ENCODE peak calls at places on chromosomes 2 and 18, in six cellular contexts. G is CD4-positive, alpha-beta T cell; Q is upper lobe of right lung; C is IMR-90; Y is RWPE1; O is cardiac muscle cell. L is an unnamed sample.

GRCh38 chr2:211149731-211150130 is 593.3 kb downstream of the CPS1 start:
- DNase-seq in Q (no peak), C (no peak), Y (no peak), O (no peak), G (no peak), L (no peak)

GRCh38 chr2:42450136-42450535 is 43.6 kb downstream of the KCNG3 start:
- DNase-seq in O (no peak), G (no peak), C (no peak), Y (peak), Q (no peak), L (no peak)

GRCh38 chr18:58413667-58414628 is 214.9 kb downstream of the ALPK2 start:
- DNase-seq in C (no peak), O (no peak), Q (no peak), Y (no peak), G (no peak), L (no peak)

GRCh38 chr18:58221060-58221725 is 177.2 kb downstream of the NEDD4L start:
- DNase-seq in Y (peak), O (no peak), G (no peak), C (peak), Q (no peak), L (peak)

GRCh38 chr2:105081006-105081701 is 43.3 kb downstream of the MRPS9 start:
- DNase-seq in Q (no peak), O (no peak), G (no peak), C (peak), Y (no peak), L (no peak)

GRCh38 chr2:178761759-178762371 is 45.4 kb downstream of the TTN start:
- DNase-seq in Y (peak), C (peak), O (peak), Q (no peak), G (no peak), L (no peak)

GRCh38 chr2:3449106-3449505 is 69.6 kb downstream of the TRAPPC12 start:
- DNase-seq in C (no peak), O (no peak), G (no peak), Q (no peak), Y (no peak), L (no peak)

GRCh38 chr2:138601438-138602165 is 100.0 kb downstream of the SPOPL start:
- DNase-seq in O (no peak), Y (no peak), C (peak), G (no peak), Q (no peak), L (no peak)

GRCh38 chr2:37711308-37711731 is 39.9 kb upstream of the CDC42EP3 start:
- DNase-seq in C (peak), O (no peak), G (peak), Q (no peak), Y (peak), L (no peak)

GRCh38 chr2:232982926-232983668 is 30.0 kb downstream of the NGEF start:
- DNase-seq in Q (no peak), Y (no peak), C (no peak), G (no peak), O (no peak), L (no peak)

GRCh38 chr18:3525870-3526420 is 76.0 kb downstream of the TGIF1 start:
- DNase-seq in Q (no peak), G (peak), C (no peak), O (no peak), Y (no peak), L (no peak)

GRCh38 chr2:121505005-121505404 is 25.7 kb upstream of the RNU4ATAC start:
- DNase-seq in O (no peak), Q (no peak), G (no peak), C (peak), Y (peak), L (peak)

GRCh38 chr2:162232611-162233115 is 10.6 kb downstream of the FAP start:
- DNase-seq in O (no peak), G (no peak), Q (no peak), Y (no peak), C (no peak), L (no peak)

GRCh38 chr2:166661391-166661790 is 167.3 kb upstream of the SCN7A start:
- DNase-seq in Y (no peak), C (no peak), Q (no peak), G (no peak), O (peak), L (no peak)

GRCh38 chr18:13273800-13274199 is 55.2 kb downstream of the LDLRAD4 start:
- DNase-seq in Y (no peak), G (peak), Q (peak), C (no peak), O (no peak), L (no peak)

GRCh38 chr2:25323612-25324189 is 18.0 kb downstream of the DNMT3A start:
- DNase-seq in O (peak), C (no peak), Q (no peak), G (no peak), Y (no peak), L (no peak)

GRCh38 chr2:27583390-27583915 is 611 bp downstream of the ZNF512 start:
- DNase-seq in C (peak), O (no peak), Y (no peak), G (no peak), Q (no peak), L (no peak)

GRCh38 chr18:62105373-62105772 is 81.5 kb downstream of the PIGN start:
- DNase-seq in Q (no peak), O (no peak), G (no peak), Y (no peak), C (peak), L (no peak)

GRCh38 chr2:32741575-32741974 is 113.7 kb downstream of the TTC27 start:
- DNase-seq in Q (no peak), C (no peak), Y (peak), O (no peak), G (no peak), L (no peak)

GRCh38 chr2:88556026-88556425 is 71.2 kb downstream of the EIF2AK3 start:
- DNase-seq in Q (no peak), C (no peak), O (no peak), Y (no peak), G (no peak), L (no peak)

GRCh38 chr2:46014911-46015654 is 282.1 kb upstream of the EPAS1 start:
- DNase-seq in G (no peak), O (peak), Y (no peak), Q (no peak), C (no peak), L (no peak)

GRCh38 chr2:30362468-30363081 is 84.5 kb upstream of the LCLAT1 start:
- DNase-seq in Q (no peak), C (peak), Y (no peak), O (peak), G (no peak), L (no peak)

GRCh38 chr2:238786379-238786778 is 61.5 kb upstream of the TWIST2 start:
- DNase-seq in G (no peak), O (no peak), Q (no peak), C (no peak), Y (no peak), L (no peak)

GRCh38 chr2:123715467-123715982 is 309.6 kb upstream of the CNTNAP5 start:
- DNase-seq in O (no peak), Y (peak), C (no peak), Q (no peak), G (no peak), L (no peak)

GRCh38 chr2:112972423-112973086 is 5.3 kb upstream of the IL36G start:
- DNase-seq in C (no peak), O (no peak), Q (no peak), G (no peak), Y (peak), L (no peak)

GRCh38 chr18:44569391-44570055 is 111.2 kb upstream of the SETBP1 start:
- DNase-seq in O (no peak), Q (no peak), Y (no peak), G (no peak), C (no peak), L (no peak)

GRCh38 chr2:78020500-78020899 is 498.3 kb upstream of the LRRTM4 start:
- DNase-seq in O (no peak), C (no peak), G (no peak), Y (no peak), Q (no peak), L (no peak)

GRCh38 chr2:27042159-27042661 is 9.3 kb upstream of the AGBL5 start:
- DNase-seq in G (no peak), Y (no peak), Q (no peak), C (no peak), O (no peak), L (no peak)

GRCh38 chr2:178190938-178191910 is 3.1 kb upstream of the OSBPL6 start:
- DNase-seq in Q (no peak), G (no peak), C (no peak), Y (no peak), O (peak), L (no peak)

GRCh38 chr2:159083601-159084000 is 115.2 kb downstream of the TANC1 start:
- DNase-seq in O (no peak), G (no peak), C (peak), Y (no peak), Q (no peak), L (no peak)

GRCh38 chr18:63511285-63511684 is 30.9 kb upstream of the SERPINB12 start:
- DNase-seq in C (peak), O (peak), Q (no peak), G (no peak), Y (peak), L (no peak)

GRCh38 chr18:70046207-70046606 is 98.5 kb upstream of the CD226 start:
- DNase-seq in Q (no peak), Y (no peak), O (no peak), C (no peak), G (no peak), L (no peak)

GRCh38 chr2:147623328-147623727 is 221.5 kb upstream of the ACVR2A start:
- DNase-seq in C (no peak), O (no peak), Q (no peak), G (no peak), Y (no peak), L (no peak)

DNA sequence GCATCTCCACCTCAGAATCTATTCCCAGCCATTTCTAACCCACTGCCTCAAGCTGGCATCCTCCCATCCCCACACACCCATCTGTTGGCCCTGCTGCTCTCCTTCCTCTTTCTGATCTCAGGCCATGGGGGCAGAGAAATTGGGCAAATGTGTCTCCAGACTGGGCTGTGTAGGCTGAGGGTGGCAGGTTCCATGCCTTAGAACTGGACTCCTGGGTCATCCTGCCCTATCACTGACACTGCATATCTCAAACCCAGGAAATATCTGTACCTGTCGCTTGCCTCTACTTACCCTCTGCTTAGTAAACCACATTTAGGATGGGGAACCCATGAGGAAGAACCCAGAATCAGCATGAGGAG is 1.8 kb downstream of the WNT10A start:
- DNase-seq in G (no peak), Q (no peak), Y (no peak), C (no peak), O (no peak), L (peak)
- H3K27ac ChIP-seq in G (no peak), Q (no peak), Y (peak), C (no peak), O (no peak), L (peak)

GRCh38 chr2:241148239-241148638 is 1.0 kb downstream of the PASK start:
- DNase-seq in Y (no peak), Q (no peak), C (no peak), G (no peak), O (no peak), L (no peak)
- H3K27ac ChIP-seq in Y (no peak), Q (no peak), C (no peak), G (no peak), O (no peak), L (no peak)

GRCh38 chr2:98308068-98308467 is 38.2 kb upstream of the CNGA3 start:
- DNase-seq in Y (no peak), C (peak), Q (no peak), G (no peak), O (no peak), L (no peak)
- H3K27ac ChIP-seq in Y (no peak), C (no peak), Q (no peak), G (no peak), O (no peak), L (no peak)

GRCh38 chr2:69465513-69466456 is 28.6 kb upstream of the NFU1 start:
- DNase-seq in G (no peak), Q (no peak), C (no peak), O (no peak), Y (no peak), L (no peak)
- H3K27ac ChIP-seq in G (no peak), Q (peak), C (no peak), O (peak), Y (peak), L (no peak)

GRCh38 chr2:61950571-61951315 is 45.3 kb downstream of the COMMD1 start:
- DNase-seq in C (no peak), Y (no peak), O (no peak), Q (no peak), G (no peak), L (no peak)
- H3K27ac ChIP-seq in C (no peak), Y (no peak), O (peak), Q (no peak), G (no peak), L (no peak)

DNA sequence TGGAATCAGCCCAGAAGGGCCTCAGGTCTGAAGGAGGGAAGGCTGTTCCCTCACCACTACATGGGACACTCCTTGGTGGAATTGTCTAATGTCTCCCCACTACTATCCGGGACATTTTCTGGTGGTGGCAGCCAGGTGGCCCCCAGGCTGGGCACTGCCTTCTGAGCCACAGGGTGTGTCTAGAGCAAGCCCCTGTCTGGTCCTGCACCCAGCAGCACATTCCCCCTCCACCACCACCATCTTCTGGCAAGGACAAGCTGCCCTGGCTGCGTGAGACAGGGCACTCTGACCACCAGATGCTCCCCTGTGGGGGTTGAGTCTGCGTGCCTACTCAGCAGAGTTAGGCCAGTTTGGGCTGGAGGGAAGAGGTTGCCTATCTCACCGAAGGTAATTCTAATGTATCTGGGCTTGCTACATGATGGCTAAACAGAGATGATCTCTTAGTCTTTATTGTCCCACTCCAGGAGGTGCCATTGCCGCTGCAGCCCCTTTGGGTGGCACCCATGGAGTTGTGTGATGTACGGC is 106.3 kb downstream of the PLB1 start:
- DNase-seq in Q (no peak), G (no peak), C (no peak), Y (no peak), O (no peak), L (no peak)
- H3K27ac ChIP-seq in Q (peak), G (no peak), C (no peak), Y (peak), O (no peak), L (no peak)

DNA sequence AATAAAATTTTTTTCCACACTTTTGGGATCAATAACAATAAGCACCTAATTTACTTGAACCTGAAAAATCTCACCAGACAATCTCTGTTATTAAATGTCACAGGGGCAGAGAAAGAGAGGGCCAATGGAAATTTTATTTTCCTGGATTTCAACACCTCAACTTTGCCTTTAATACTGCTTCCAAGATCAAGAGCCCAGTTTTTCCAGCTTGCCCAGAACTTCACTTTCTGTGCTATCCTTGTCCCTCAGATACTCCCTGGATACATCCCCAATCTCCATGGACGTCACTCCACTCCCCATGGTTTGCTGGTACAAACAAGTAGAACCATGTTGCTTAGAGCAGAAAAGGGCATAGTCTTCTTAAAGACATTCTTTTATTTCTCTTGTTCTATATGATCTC is 29.3 kb upstream of the PID1 start:
- DNase-seq in G (no peak), C (no peak), O (no peak), Q (no peak), Y (no peak), L (no peak)
- H3K27ac ChIP-seq in G (no peak), C (no peak), O (no peak), Q (no peak), Y (no peak), L (peak)

DNA sequence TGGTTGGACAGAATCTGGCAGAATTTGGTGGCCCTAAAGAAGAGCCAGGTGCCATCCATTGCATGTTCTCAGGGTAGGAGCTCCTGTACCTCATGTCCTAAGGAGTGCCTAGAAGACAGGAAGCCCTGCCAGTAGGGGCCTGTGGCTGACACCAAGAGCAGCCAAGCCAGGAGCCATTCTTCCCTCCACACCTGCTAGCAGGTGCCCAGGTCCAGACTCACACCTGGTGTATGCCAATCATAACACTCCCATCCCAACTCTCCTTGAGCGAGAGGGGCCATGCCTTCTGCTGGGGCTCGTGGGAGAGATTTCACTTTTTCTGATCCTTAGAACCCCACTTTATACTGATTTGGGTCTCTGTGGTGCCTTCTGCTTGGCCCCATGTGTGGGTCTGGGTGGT is 26.5 kb upstream of the TMEM37 start:
- DNase-seq in Y (no peak), O (no peak), C (no peak), G (no peak), Q (no peak), L (no peak)
- H3K27ac ChIP-seq in Y (no peak), O (no peak), C (no peak), G (no peak), Q (no peak), L (no peak)

L was measured in RWPE2.